ENCODE peak calls at places on chromosomes 3 and 15, in six cellular contexts. E, Q, X, Z, H and K are unnamed samples.

GRCh38 chr3:46845397-46845859 is 17.8 kb downstream of the MYL3 start:
- DNase-seq in E (peak), Q (peak), X (no peak), Z (peak), H (peak), K (peak)

GRCh38 chr3:145857956-145858355 is 303.0 kb downstream of the PLOD2 start:
- DNase-seq in E (no peak), Q (no peak), X (no peak), Z (no peak), H (no peak), K (no peak)

GRCh38 chr3:144104679-144105078 is 133.1 kb downstream of the DIPK2A start:
- DNase-seq in E (no peak), Q (no peak), X (no peak), Z (no peak), H (no peak), K (no peak)

GRCh38 chr3:126941721-126942270 is 41.1 kb upstream of the PLXNA1 start:
- DNase-seq in E (no peak), Q (no peak), X (no peak), Z (no peak), H (no peak), K (no peak)

GRCh38 chr3:131550562-131551188 is 47.9 kb upstream of the MRPL3 start:
- DNase-seq in E (no peak), Q (no peak), X (no peak), Z (no peak), H (no peak), K (no peak)

GRCh38 chr3:34947849-34948248 is 691.5 kb upstream of the ARPP21 start:
- DNase-seq in E (no peak), Q (peak), X (no peak), Z (no peak), H (no peak), K (no peak)

GRCh38 chr3:66303556-66303955 is 82.8 kb downstream of the SLC25A26 start:
- DNase-seq in E (no peak), Q (no peak), X (peak), Z (no peak), H (no peak), K (no peak)

GRCh38 chr3:42148982-42149432 is 57.9 kb downstream of the TRAK1 start:
- DNase-seq in E (peak), Q (peak), X (no peak), Z (peak), H (peak), K (peak)

GRCh38 chr3:42195879-42196330 is 70.1 kb downstream of the CCK start:
- DNase-seq in E (no peak), Q (no peak), X (no peak), Z (no peak), H (no peak), K (no peak)

GRCh38 chr3:122582390-122582789 is 4.9 kb downstream of the PARP15 start:
- DNase-seq in E (no peak), Q (no peak), X (no peak), Z (no peak), H (no peak), K (no peak)

GRCh38 chr3:94225176-94225742 is 162.4 kb downstream of the NSUN3 start:
- DNase-seq in E (no peak), Q (peak), X (no peak), Z (no peak), H (no peak), K (no peak)

GRCh38 chr15:80966431-80967197 is 23.0 kb downstream of the MESD start:
- DNase-seq in E (no peak), Q (no peak), X (no peak), Z (no peak), H (no peak), K (no peak)

GRCh38 chr3:186025161-186025560 is 83.7 kb downstream of the ETV5 start:
- DNase-seq in E (no peak), Q (peak), X (no peak), Z (no peak), H (no peak), K (no peak)

GRCh38 chr3:107798381-107798780 is 275.6 kb downstream of the BBX start:
- DNase-seq in E (no peak), Q (peak), X (no peak), Z (no peak), H (no peak), K (no peak)

GRCh38 chr15:89038146-89038545 is 50.1 kb upstream of the ABHD2 start:
- DNase-seq in E (no peak), Q (no peak), X (no peak), Z (no peak), H (no peak), K (no peak)

GRCh38 chr15:26889298-26889898 is 22.5 kb downstream of the GABRA5 start:
- DNase-seq in E (peak), Q (peak), X (no peak), Z (no peak), H (no peak), K (no peak)

GRCh38 chr15:82044373-82045178 is 1.2 kb downstream of the MEX3B start:
- DNase-seq in E (peak), Q (peak), X (no peak), Z (peak), H (no peak), K (no peak)

GRCh38 chr3:172341482-172342059 is 106.7 kb downstream of the GHSR start:
- DNase-seq in E (peak), Q (no peak), X (no peak), Z (no peak), H (no peak), K (no peak)

GRCh38 chr15:36472672-36473071 is 106.8 kb upstream of the CDIN1 start:
- DNase-seq in E (no peak), Q (no peak), X (no peak), Z (no peak), H (no peak), K (no peak)

GRCh38 chr3:30984855-30985793 is 90.7 kb upstream of the GADL1 start:
- DNase-seq in E (no peak), Q (no peak), X (no peak), Z (no peak), H (no peak), K (no peak)

GRCh38 chr3:193116871-193117270 is 124.2 kb upstream of the PLAAT1 start:
- DNase-seq in E (no peak), Q (no peak), X (no peak), Z (no peak), H (no peak), K (no peak)

GRCh38 chr3:135581806-135582205 is 383.7 kb upstream of the PPP2R3A start:
- DNase-seq in E (no peak), Q (no peak), X (no peak), Z (no peak), H (no peak), K (no peak)
- H3K27ac ChIP-seq in E (no peak), Q (no peak), X (no peak), Z (no peak), H (no peak), K (no peak)

DNA sequence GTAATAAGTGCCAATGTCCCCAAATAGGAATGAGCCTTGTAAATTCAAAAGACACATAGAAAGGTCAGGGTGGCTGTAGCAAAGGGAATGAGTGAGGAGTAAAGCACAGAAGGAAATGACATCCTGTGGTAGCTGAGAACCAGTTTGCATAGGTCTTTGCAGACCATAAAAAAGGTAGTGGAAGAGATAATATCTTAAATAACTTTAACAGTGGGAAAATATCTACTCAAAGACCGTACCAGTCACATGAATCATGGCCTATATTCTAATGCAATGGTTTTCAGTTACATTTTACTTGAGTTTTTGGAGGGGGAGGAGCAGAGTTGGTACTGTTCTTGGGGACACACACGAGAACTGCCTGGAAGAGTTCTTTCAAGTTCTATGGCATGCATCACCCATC is 297.3 kb upstream of the ADAMTS9 start:
- DNase-seq in E (no peak), Q (no peak), X (no peak), Z (no peak), H (no peak), K (no peak)
- H3K27ac ChIP-seq in E (no peak), Q (no peak), X (no peak), Z (no peak), H (no peak), K (no peak)

GRCh38 chr3:151901282-151901945 is 28.0 kb downstream of the SUCNR1 start:
- DNase-seq in E (no peak), Q (no peak), X (no peak), Z (no peak), H (no peak), K (no peak)

GRCh38 chr3:151900460-151900859 is 27.0 kb downstream of the SUCNR1 start:
- DNase-seq in E (no peak), Q (no peak), X (no peak), Z (no peak), H (no peak), K (no peak)

GRCh38 chr3:151905647-151906046 is 32.2 kb downstream of the SUCNR1 start:
- DNase-seq in E (no peak), Q (no peak), X (no peak), Z (no peak), H (no peak), K (no peak)

GRCh38 chr3:151901946-151902285 is 28.5 kb downstream of the SUCNR1 start:
- DNase-seq in E (no peak), Q (no peak), X (no peak), Z (no peak), H (no peak), K (no peak)

GRCh38 chr3:151903501-151903991 is 30.1 kb downstream of the SUCNR1 start:
- DNase-seq in E (peak), Q (peak), X (no peak), Z (no peak), H (no peak), K (no peak)
- H3K27ac ChIP-seq in E (peak), Q (peak), X (no peak), Z (no peak), H (no peak), K (peak)

GRCh38 chr15:30929064-30929669 is 25.5 kb downstream of the FAN1 start:
- DNase-seq in E (no peak), Q (no peak), X (no peak), Z (no peak), H (no peak), K (no peak)

GRCh38 chr15:30930422-30930821 is 26.7 kb downstream of the FAN1 start:
- DNase-seq in E (no peak), Q (no peak), X (no peak), Z (no peak), H (no peak), K (no peak)

GRCh38 chr15:30927148-30927761 is 23.5 kb downstream of the FAN1 start:
- DNase-seq in E (no peak), Q (no peak), X (no peak), Z (no peak), H (no peak), K (no peak)

GRCh38 chr15:30928076-30928475 is 24.4 kb downstream of the FAN1 start:
- DNase-seq in E (no peak), Q (no peak), X (no peak), Z (no peak), H (no peak), K (no peak)

GRCh38 chr15:30929982-30930381 is 26.3 kb downstream of the FAN1 start:
- DNase-seq in E (no peak), Q (no peak), X (no peak), Z (no peak), H (no peak), K (no peak)
- H3K27ac ChIP-seq in E (no peak), Q (no peak), X (no peak), Z (no peak), H (no peak), K (no peak)

DNA sequence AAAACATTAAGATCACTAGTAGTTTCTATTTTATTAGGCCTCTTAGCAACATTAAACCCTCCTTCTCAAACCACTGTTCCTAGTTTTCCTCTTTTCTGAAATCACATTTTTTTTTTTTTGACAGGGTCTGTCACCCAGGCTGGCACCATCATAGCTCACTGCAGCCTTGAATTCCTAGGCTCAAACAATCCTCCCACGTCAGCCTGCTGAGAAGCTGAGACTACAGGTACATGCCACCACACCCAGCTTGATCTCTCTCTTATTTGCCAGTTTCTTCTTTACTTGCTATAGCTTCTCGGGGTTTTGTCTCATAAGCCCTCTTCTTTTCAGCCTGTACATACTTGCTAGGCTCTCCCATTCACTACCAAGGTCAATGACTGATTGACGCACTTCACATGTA is 28.0 kb downstream of the SENP8 start:
- DNase-seq in E (no peak), Q (no peak), X (no peak), Z (no peak), H (no peak), K (no peak)
- H3K27ac ChIP-seq in E (no peak), Q (no peak), X (no peak), Z (no peak), H (no peak), K (no peak)